ENCODE peak calls at places on chromosomes 12 and 14, in six cellular contexts. One of them, this sample, is unnamed.

GRCh38 chr12:67937822-67938221 is 51.4 kb upstream of the IFNG-AS1 start:
- DNase-seq in non-pigmented ciliary epithelial cell: no peak
- DNase-seq in HS-5: no peak
- DNase-seq in AG04450: no peak
- DNase-seq in Calu3: no peak
- DNase-seq in astrocyte: no peak
- DNase-seq in this sample: no peak

GRCh38 chr12:19474147-19474546 is 34.9 kb downstream of the AEBP2 start:
- DNase-seq in Calu3: no peak
- DNase-seq in AG04450: no peak
- DNase-seq in astrocyte: no peak
- DNase-seq in HS-5: no peak
- DNase-seq in non-pigmented ciliary epithelial cell: no peak
- DNase-seq in this sample: no peak

GRCh38 chr12:129312048-129312447 is 458.8 kb downstream of the GLT1D1 start:
- DNase-seq in HS-5: no peak
- DNase-seq in AG04450: no peak
- DNase-seq in non-pigmented ciliary epithelial cell: no peak
- DNase-seq in astrocyte: no peak
- DNase-seq in Calu3: no peak
- DNase-seq in this sample: no peak

GRCh38 chr14:89265229-89265628 is 151.8 kb downstream of the FOXN3 start:
- DNase-seq in Calu3: no peak
- DNase-seq in AG04450: no peak
- DNase-seq in HS-5: no peak
- DNase-seq in astrocyte: no peak
- DNase-seq in non-pigmented ciliary epithelial cell: no peak
- DNase-seq in this sample: no peak

GRCh38 chr12:109738878-109739665 is 25.4 kb downstream of the FAM222A start:
- DNase-seq in Calu3: no peak
- DNase-seq in non-pigmented ciliary epithelial cell: no peak
- DNase-seq in AG04450: no peak
- DNase-seq in astrocyte: peak
- DNase-seq in HS-5: no peak
- DNase-seq in this sample: no peak

GRCh38 chr14:101874001-101874400 is 90.4 kb upstream of the DYNC1H1 start:
- DNase-seq in astrocyte: no peak
- DNase-seq in Calu3: no peak
- DNase-seq in AG04450: no peak
- DNase-seq in HS-5: no peak
- DNase-seq in non-pigmented ciliary epithelial cell: no peak
- DNase-seq in this sample: no peak

GRCh38 chr12:21773263-21773741 is 1.2 kb downstream of the KCNJ8 start:
- DNase-seq in HS-5: no peak
- DNase-seq in AG04450: no peak
- DNase-seq in Calu3: no peak
- DNase-seq in astrocyte: peak
- DNase-seq in non-pigmented ciliary epithelial cell: no peak
- DNase-seq in this sample: no peak

GRCh38 chr12:46378530-46378929 is 6.0 kb upstream of the SLC38A2 start:
- DNase-seq in AG04450: no peak
- DNase-seq in Calu3: no peak
- DNase-seq in non-pigmented ciliary epithelial cell: no peak
- DNase-seq in astrocyte: no peak
- DNase-seq in HS-5: no peak
- DNase-seq in this sample: no peak

GRCh38 chr12:14514946-14515345 is 52.7 kb downstream of the PLBD1 start:
- DNase-seq in astrocyte: no peak
- DNase-seq in HS-5: no peak
- DNase-seq in AG04450: no peak
- DNase-seq in Calu3: no peak
- DNase-seq in non-pigmented ciliary epithelial cell: no peak
- DNase-seq in this sample: no peak

GRCh38 chr12:81350309-81350708 is 272.4 kb downstream of the ACSS3 start:
- DNase-seq in non-pigmented ciliary epithelial cell: no peak
- DNase-seq in HS-5: no peak
- DNase-seq in Calu3: no peak
- DNase-seq in AG04450: no peak
- DNase-seq in astrocyte: no peak
- DNase-seq in this sample: no peak

GRCh38 chr12:6950401-6950801 is 755 bp upstream of the PTPN6 start:
- DNase-seq in astrocyte: no peak
- DNase-seq in AG04450: no peak
- DNase-seq in non-pigmented ciliary epithelial cell: no peak
- DNase-seq in Calu3: no peak
- DNase-seq in HS-5: no peak
- DNase-seq in this sample: no peak

GRCh38 chr14:22847661-22848341 is 11.4 kb downstream of the MMP14 start:
- DNase-seq in AG04450: no peak
- DNase-seq in astrocyte: peak
- DNase-seq in HS-5: no peak
- DNase-seq in non-pigmented ciliary epithelial cell: no peak
- DNase-seq in Calu3: no peak
- DNase-seq in this sample: no peak

GRCh38 chr14:36513012-36513420 is 7.0 kb downstream of the NKX2-1 start:
- DNase-seq in astrocyte: no peak
- DNase-seq in AG04450: no peak
- DNase-seq in non-pigmented ciliary epithelial cell: no peak
- DNase-seq in Calu3: no peak
- DNase-seq in HS-5: no peak
- DNase-seq in this sample: no peak

GRCh38 chr14:96631030-96631429 is 128.8 kb downstream of the PAPOLA start:
- DNase-seq in Calu3: no peak
- DNase-seq in non-pigmented ciliary epithelial cell: no peak
- DNase-seq in astrocyte: no peak
- DNase-seq in AG04450: no peak
- DNase-seq in HS-5: no peak
- DNase-seq in this sample: no peak

GRCh38 chr12:106178582-106178981 is 39.8 kb upstream of the NUAK1 start:
- DNase-seq in AG04450: no peak
- DNase-seq in astrocyte: no peak
- DNase-seq in Calu3: no peak
- DNase-seq in HS-5: no peak
- DNase-seq in non-pigmented ciliary epithelial cell: no peak
- DNase-seq in this sample: no peak

GRCh38 chr12:29066061-29066588 is 83.0 kb upstream of the FAR2 start:
- DNase-seq in HS-5: no peak
- DNase-seq in Calu3: no peak
- DNase-seq in non-pigmented ciliary epithelial cell: no peak
- DNase-seq in AG04450: no peak
- DNase-seq in astrocyte: peak
- DNase-seq in this sample: no peak

GRCh38 chr12:52506858-52507715 is 13.1 kb downstream of the KRT5 start:
- DNase-seq in Calu3: peak
- DNase-seq in astrocyte: peak
- DNase-seq in HS-5: no peak
- DNase-seq in AG04450: peak
- DNase-seq in non-pigmented ciliary epithelial cell: peak
- DNase-seq in this sample: peak

GRCh38 chr12:68423175-68423574 is 91.0 kb upstream of the MDM1 start:
- DNase-seq in astrocyte: peak
- DNase-seq in non-pigmented ciliary epithelial cell: no peak
- DNase-seq in AG04450: no peak
- DNase-seq in Calu3: no peak
- DNase-seq in HS-5: no peak
- DNase-seq in this sample: no peak

GRCh38 chr12:30437044-30437443 is 258.6 kb downstream of the IPO8 start:
- DNase-seq in HS-5: no peak
- DNase-seq in Calu3: no peak
- DNase-seq in AG04450: no peak
- DNase-seq in non-pigmented ciliary epithelial cell: no peak
- DNase-seq in astrocyte: no peak
- DNase-seq in this sample: no peak

GRCh38 chr12:107238276-107238675 is 144.9 kb upstream of the CRY1 start:
- DNase-seq in astrocyte: peak
- DNase-seq in Calu3: no peak
- DNase-seq in non-pigmented ciliary epithelial cell: no peak
- DNase-seq in AG04450: no peak
- DNase-seq in HS-5: no peak
- DNase-seq in this sample: no peak

GRCh38 chr12:66200110-66200509 is 11.1 kb downstream of the IRAK3 start:
- DNase-seq in HS-5: no peak
- DNase-seq in astrocyte: no peak
- DNase-seq in Calu3: no peak
- DNase-seq in non-pigmented ciliary epithelial cell: no peak
- DNase-seq in AG04450: no peak
- DNase-seq in this sample: no peak

GRCh38 chr14:56004323-56004722 is 113.9 kb upstream of the PELI2 start:
- DNase-seq in astrocyte: no peak
- DNase-seq in HS-5: no peak
- DNase-seq in non-pigmented ciliary epithelial cell: no peak
- DNase-seq in AG04450: no peak
- DNase-seq in Calu3: no peak
- DNase-seq in this sample: no peak

GRCh38 chr12:47033797-47034555 is 45.4 kb upstream of the PCED1B start:
- DNase-seq in astrocyte: peak
- DNase-seq in HS-5: no peak
- DNase-seq in AG04450: no peak
- DNase-seq in non-pigmented ciliary epithelial cell: no peak
- DNase-seq in Calu3: no peak
- DNase-seq in this sample: no peak

GRCh38 chr14:23361320-23361719 is 3.7 kb downstream of the EFS start:
- DNase-seq in Calu3: no peak
- DNase-seq in astrocyte: peak
- DNase-seq in non-pigmented ciliary epithelial cell: no peak
- DNase-seq in HS-5: no peak
- DNase-seq in AG04450: no peak
- DNase-seq in this sample: no peak

GRCh38 chr14:29926701-29927595 is 699 bp downstream of the PRKD1 start:
- DNase-seq in Calu3: peak
- DNase-seq in HS-5: no peak
- DNase-seq in AG04450: no peak
- DNase-seq in non-pigmented ciliary epithelial cell: no peak
- DNase-seq in astrocyte: peak
- DNase-seq in this sample: no peak

GRCh38 chr14:65231286-65231980 is 129.1 kb upstream of the MAX start:
- DNase-seq in Calu3: no peak
- DNase-seq in AG04450: no peak
- DNase-seq in HS-5: no peak
- DNase-seq in astrocyte: no peak
- DNase-seq in non-pigmented ciliary epithelial cell: no peak
- DNase-seq in this sample: no peak

GRCh38 chr14:99779751-99780150 is 13.5 kb upstream of the EML1 start:
- DNase-seq in Calu3: no peak
- DNase-seq in non-pigmented ciliary epithelial cell: peak
- DNase-seq in HS-5: no peak
- DNase-seq in AG04450: no peak
- DNase-seq in astrocyte: peak
- DNase-seq in this sample: no peak

GRCh38 chr12:66971816-66972215 is 292.9 kb upstream of the GRIP1 start:
- DNase-seq in non-pigmented ciliary epithelial cell: no peak
- DNase-seq in astrocyte: no peak
- DNase-seq in Calu3: no peak
- DNase-seq in AG04450: no peak
- DNase-seq in HS-5: no peak
- DNase-seq in this sample: no peak

GRCh38 chr12:3491938-3492867 is 1.2 kb downstream of the PRMT8 start:
- DNase-seq in Calu3: peak
- DNase-seq in HS-5: no peak
- DNase-seq in astrocyte: peak
- DNase-seq in non-pigmented ciliary epithelial cell: no peak
- DNase-seq in AG04450: peak
- DNase-seq in this sample: peak

GRCh38 chr14:75147423-75148071 is 20.7 kb upstream of the NEK9 start:
- DNase-seq in HS-5: no peak
- DNase-seq in astrocyte: peak
- DNase-seq in non-pigmented ciliary epithelial cell: peak
- DNase-seq in Calu3: peak
- DNase-seq in AG04450: no peak
- DNase-seq in this sample: no peak

GRCh38 chr12:117388865-117389508 is 27.6 kb upstream of the NOS1 start:
- DNase-seq in AG04450: no peak
- DNase-seq in non-pigmented ciliary epithelial cell: no peak
- DNase-seq in Calu3: no peak
- DNase-seq in astrocyte: no peak
- DNase-seq in HS-5: no peak
- DNase-seq in this sample: no peak

GRCh38 chr12:64532734-64533351 is 77.5 kb upstream of the RASSF3 start:
- DNase-seq in HS-5: no peak
- DNase-seq in Calu3: no peak
- DNase-seq in AG04450: no peak
- DNase-seq in non-pigmented ciliary epithelial cell: no peak
- DNase-seq in astrocyte: no peak
- DNase-seq in this sample: no peak

GRCh38 chr14:53515264-53515663 is 362.1 kb upstream of the DDHD1 start:
- DNase-seq in Calu3: no peak
- DNase-seq in non-pigmented ciliary epithelial cell: no peak
- DNase-seq in astrocyte: peak
- DNase-seq in HS-5: no peak
- DNase-seq in AG04450: no peak
- DNase-seq in this sample: no peak

GRCh38 chr14:81834308-81834707 is 300.7 kb upstream of the SEL1L start:
- DNase-seq in non-pigmented ciliary epithelial cell: no peak
- DNase-seq in AG04450: no peak
- DNase-seq in astrocyte: no peak
- DNase-seq in Calu3: no peak
- DNase-seq in HS-5: no peak
- DNase-seq in this sample: no peak

GRCh38 chr12:10214877-10215267 is 2.2 kb downstream of the GABARAPL1 start:
- DNase-seq in AG04450: no peak
- DNase-seq in non-pigmented ciliary epithelial cell: no peak
- DNase-seq in Calu3: peak
- DNase-seq in HS-5: no peak
- DNase-seq in astrocyte: peak
- DNase-seq in this sample: no peak

GRCh38 chr12:69052613-69053408 is 119.8 kb upstream of the CPM start:
- DNase-seq in Calu3: peak
- DNase-seq in HS-5: peak
- DNase-seq in non-pigmented ciliary epithelial cell: peak
- DNase-seq in astrocyte: peak
- DNase-seq in AG04450: peak
- DNase-seq in this sample: peak

GRCh38 chr14:75648066-75648838 is 12.4 kb downstream of the ERG28 start:
- DNase-seq in AG04450: peak
- DNase-seq in HS-5: peak
- DNase-seq in astrocyte: peak
- DNase-seq in Calu3: no peak
- DNase-seq in non-pigmented ciliary epithelial cell: peak
- DNase-seq in this sample: peak

GRCh38 chr14:33432407-33433023 is 493.8 kb downstream of the NPAS3 start:
- DNase-seq in AG04450: no peak
- DNase-seq in astrocyte: peak
- DNase-seq in non-pigmented ciliary epithelial cell: peak
- DNase-seq in HS-5: no peak
- DNase-seq in Calu3: no peak
- DNase-seq in this sample: no peak

GRCh38 chr12:77433799-77434198 is 368.4 kb upstream of the E2F7 start:
- DNase-seq in Calu3: no peak
- DNase-seq in non-pigmented ciliary epithelial cell: peak
- DNase-seq in HS-5: no peak
- DNase-seq in astrocyte: peak
- DNase-seq in AG04450: no peak
- DNase-seq in this sample: no peak